ENCODE peak calls at places on chromosome 7, in four cellular contexts. One of them, this sample, is unnamed.

GRCh38 chr7:77888998-77889397 is 90.4 kb downstream of the PHTF2 start:
- DNase-seq in CD8-positive, alpha-beta memory T cell: no peak
- DNase-seq in lower lobe of right lung: no peak
- DNase-seq in pancreas: no peak
- DNase-seq in this sample: no peak

GRCh38 chr7:140674899-140675701 is 2.4 kb downstream of the ADCK2 start:
- DNase-seq in lower lobe of right lung: no peak
- DNase-seq in pancreas: no peak
- DNase-seq in CD8-positive, alpha-beta memory T cell: no peak
- DNase-seq in this sample: no peak

GRCh38 chr7:98810166-98810802 is 59.5 kb downstream of the TMEM130 start:
- DNase-seq in pancreas: no peak
- DNase-seq in CD8-positive, alpha-beta memory T cell: no peak
- DNase-seq in lower lobe of right lung: no peak
- DNase-seq in this sample: no peak

GRCh38 chr7:94700926-94701554 is 45.1 kb upstream of the SGCE start:
- DNase-seq in pancreas: no peak
- DNase-seq in lower lobe of right lung: no peak
- DNase-seq in CD8-positive, alpha-beta memory T cell: no peak
- DNase-seq in this sample: no peak

GRCh38 chr7:158811461-158811860 is 17.8 kb downstream of the ESYT2 start:
- DNase-seq in pancreas: peak; percentile 50
- DNase-seq in lower lobe of right lung: no peak
- DNase-seq in CD8-positive, alpha-beta memory T cell: no peak
- DNase-seq in this sample: no peak

GRCh38 chr7:90244909-90245841 is at the start of gene CFAP69:
- DNase-seq in pancreas: peak; percentile 94
- DNase-seq in CD8-positive, alpha-beta memory T cell: peak; percentile 82
- DNase-seq in lower lobe of right lung: peak; percentile 94
- DNase-seq in this sample: peak; percentile 94

GRCh38 chr7:129468087-129468486 is 33.9 kb downstream of the STRIP2 start:
- DNase-seq in pancreas: no peak
- DNase-seq in CD8-positive, alpha-beta memory T cell: no peak
- DNase-seq in lower lobe of right lung: no peak
- DNase-seq in this sample: no peak

GRCh38 chr7:14085901-14086300 is 96.4 kb upstream of the ETV1 start:
- DNase-seq in CD8-positive, alpha-beta memory T cell: no peak
- DNase-seq in pancreas: no peak
- DNase-seq in lower lobe of right lung: no peak
- DNase-seq in this sample: no peak

GRCh38 chr7:151453326-151453791 is 13.4 kb upstream of the CRYGN start:
- DNase-seq in pancreas: no peak
- DNase-seq in CD8-positive, alpha-beta memory T cell: no peak
- DNase-seq in lower lobe of right lung: no peak
- DNase-seq in this sample: no peak

GRCh38 chr7:1940402-1940786 is 270.3 kb downstream of the ELFN1 start:
- DNase-seq in pancreas: peak; percentile 17
- DNase-seq in CD8-positive, alpha-beta memory T cell: peak; percentile 96
- DNase-seq in lower lobe of right lung: peak; percentile 90
- DNase-seq in this sample: peak; percentile 74

GRCh38 chr7:77253151-77253550 is 53.5 kb upstream of the FGL2 start:
- DNase-seq in pancreas: no peak
- DNase-seq in CD8-positive, alpha-beta memory T cell: no peak
- DNase-seq in lower lobe of right lung: no peak
- DNase-seq in this sample: no peak

GRCh38 chr7:114293289-114294012 is 121.2 kb upstream of the FOXP2 start:
- DNase-seq in CD8-positive, alpha-beta memory T cell: no peak
- DNase-seq in pancreas: no peak
- DNase-seq in lower lobe of right lung: no peak
- DNase-seq in this sample: no peak

GRCh38 chr7:140005754-140006503 is 56.8 kb downstream of the PARP12 start:
- DNase-seq in pancreas: no peak
- DNase-seq in lower lobe of right lung: no peak
- DNase-seq in CD8-positive, alpha-beta memory T cell: no peak
- DNase-seq in this sample: no peak

GRCh38 chr7:66790219-66790618 is 49.7 kb downstream of the RABGEF1 start:
- DNase-seq in lower lobe of right lung: no peak
- DNase-seq in pancreas: no peak
- DNase-seq in CD8-positive, alpha-beta memory T cell: no peak
- DNase-seq in this sample: no peak

DNA sequence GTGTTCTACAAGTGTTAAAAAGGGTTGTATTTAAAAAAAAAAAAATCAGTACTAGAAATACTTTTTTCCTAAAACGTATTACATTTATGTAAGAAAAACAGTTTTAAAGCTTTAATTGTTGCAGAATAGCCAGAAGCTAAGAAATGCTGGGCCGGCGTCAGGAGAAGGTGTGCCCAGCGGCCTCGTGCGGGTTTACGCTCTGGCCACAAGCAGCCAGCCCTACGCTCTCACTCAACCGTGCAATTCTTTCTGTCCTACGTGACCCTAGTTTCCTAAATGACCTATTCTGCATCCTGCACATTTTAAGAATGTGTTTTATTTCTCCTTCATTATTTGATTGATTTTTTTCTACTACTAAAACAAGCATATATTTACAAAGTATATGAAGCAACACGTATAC is 279.7 kb upstream of the KLF14 start:
- DNase-seq in lower lobe of right lung: no peak
- DNase-seq in CD8-positive, alpha-beta memory T cell: no peak
- DNase-seq in pancreas: no peak
- DNase-seq in this sample: no peak
- H3K4me1 ChIP-seq in lower lobe of right lung: peaks cover 79% of the 10 kb centered on the region
- H3K4me1 ChIP-seq in CD8-positive, alpha-beta memory T cell: peaks cover 69% of the 10 kb centered on the region
- H3K4me1 ChIP-seq in pancreas: peaks cover 32% of the 10 kb centered on the region
- H3K4me1 ChIP-seq in this sample: peaks cover 22% of the 10 kb centered on the region

GRCh38 chr7:75967573-75967997 is 26.8 kb downstream of the TMEM120A start:
- DNase-seq in CD8-positive, alpha-beta memory T cell: no peak
- DNase-seq in pancreas: no peak
- DNase-seq in lower lobe of right lung: no peak
- DNase-seq in this sample: no peak
- H3K4me3 ChIP-seq in CD8-positive, alpha-beta memory T cell: no peak overlapping the region
- H3K4me3 ChIP-seq in pancreas: no peak overlapping the region
- H3K4me3 ChIP-seq in lower lobe of right lung: peak overlapping the region; percentile 12
- H3K4me3 ChIP-seq in this sample: no peak overlapping the region

DNA sequence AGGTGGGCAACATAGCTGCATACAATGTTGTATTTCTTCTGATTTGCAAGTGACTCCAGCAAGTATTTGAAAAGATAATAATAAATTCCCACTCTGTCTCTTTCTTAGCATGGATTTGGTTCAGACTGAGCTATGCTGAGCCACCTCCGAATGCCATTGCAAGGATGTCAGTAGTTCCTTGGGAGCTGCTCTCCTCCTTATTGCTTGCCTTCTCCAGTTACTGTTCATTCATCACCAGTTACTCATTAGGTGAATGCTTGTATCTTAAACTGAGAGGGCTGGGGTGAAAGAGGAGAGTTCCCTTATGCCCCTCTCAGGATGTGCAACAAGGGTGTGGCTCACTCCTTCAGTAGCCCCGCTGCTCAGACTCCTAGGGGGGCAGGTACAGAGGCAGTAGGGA is 78.4 kb upstream of the PRKAR2B start:
- DNase-seq in pancreas: no peak
- DNase-seq in CD8-positive, alpha-beta memory T cell: no peak
- DNase-seq in lower lobe of right lung: no peak
- DNase-seq in this sample: no peak
- H3K4me1 ChIP-seq in pancreas: no peaks in the 10 kb centered on the region
- H3K4me1 ChIP-seq in CD8-positive, alpha-beta memory T cell: no peaks in the 10 kb centered on the region
- H3K4me1 ChIP-seq in lower lobe of right lung: peaks cover 6% of the 10 kb centered on the region
- H3K4me1 ChIP-seq in this sample: no peaks in the 10 kb centered on the region

GRCh38 chr7:5494683-5495561 is 71.3 kb upstream of the TNRC18 start:
- DNase-seq in pancreas: peak; percentile 80
- DNase-seq in lower lobe of right lung: peak; percentile 83
- DNase-seq in CD8-positive, alpha-beta memory T cell: peak; percentile 73
- DNase-seq in this sample: peak; percentile 80
- H3K4me3 ChIP-seq in pancreas: no peak overlapping the region
- H3K4me3 ChIP-seq in lower lobe of right lung: peak overlapping the region; percentile 18
- H3K4me3 ChIP-seq in CD8-positive, alpha-beta memory T cell: peak overlapping the region; percentile 25
- H3K4me3 ChIP-seq in this sample: no peak overlapping the region

GRCh38 chr7:135210818-135211178 is 528 bp downstream of the WDR91 start:
- DNase-seq in pancreas: no peak
- DNase-seq in lower lobe of right lung: no peak
- DNase-seq in CD8-positive, alpha-beta memory T cell: no peak
- DNase-seq in this sample: no peak
- H3K4me1 ChIP-seq in pancreas: peaks cover 37% of the 10 kb centered on the region
- H3K4me1 ChIP-seq in lower lobe of right lung: peaks cover 46% of the 10 kb centered on the region
- H3K4me1 ChIP-seq in CD8-positive, alpha-beta memory T cell: peaks cover 15% of the 10 kb centered on the region
- H3K4me1 ChIP-seq in this sample: no peaks in the 10 kb centered on the region

GRCh38 chr7:44403176-44403759 is 77.9 kb upstream of the CAMK2B start:
- DNase-seq in lower lobe of right lung: no peak
- DNase-seq in CD8-positive, alpha-beta memory T cell: no peak
- DNase-seq in pancreas: no peak
- DNase-seq in this sample: no peak
- H3K4me3 ChIP-seq in lower lobe of right lung: no peak overlapping the region
- H3K4me3 ChIP-seq in CD8-positive, alpha-beta memory T cell: no peak overlapping the region
- H3K4me3 ChIP-seq in pancreas: no peak overlapping the region
- H3K4me3 ChIP-seq in this sample: no peak overlapping the region